ENCODE peak calls at places on chromosomes 7 and 10, in ten cellular contexts. X is GM12865; J is AG04450; O is WTC11; L is brain microvascular endothelial cell; H is HCT116; R is breast epithelium; E is esophagus squamous epithelium; A is CD4-positive, alpha-beta T cell; S is uterus. Y is an unnamed sample.

GRCh38 chr7:44384586-44385383 is 59.4 kb upstream of the CAMK2B start:
- DNase-seq in X (no peak), R (peak; percentile 13), E (no peak), L (no peak), J (no peak), A (no peak), O (no peak), S (no peak), H (no peak), Y (no peak)

GRCh38 chr7:2864999-2865670 is 21.0 kb upstream of the GNA12 start:
- DNase-seq in E (no peak), L (peak; percentile 60), J (peak; percentile 42), H (peak; percentile 48), R (peak; percentile 52), S (peak; percentile 74), X (peak; percentile 86), A (peak; percentile 65), O (peak; percentile 84), Y (peak; percentile 27)

GRCh38 chr7:74480861-74481417 is 27.2 kb downstream of the GTF2IRD1 start:
- DNase-seq in R (peak; percentile 70), H (no peak), S (peak; percentile 65), L (peak; percentile 52), A (no peak), O (no peak), J (peak; percentile 11), X (no peak), E (no peak), Y (peak; percentile 42)

GRCh38 chr7:5523052-5523711 is 99.5 kb upstream of the TNRC18 start:
- DNase-seq in L (no peak), H (no peak), S (no peak), X (peak; percentile 74), A (no peak), E (no peak), R (no peak), O (no peak), J (no peak), Y (no peak)

GRCh38 chr10:84257343-84258020 is 12.6 kb downstream of the RGR start:
- DNase-seq in R (no peak), J (no peak), A (no peak), E (no peak), H (no peak), S (no peak), L (no peak), X (no peak), O (no peak), Y (no peak)

GRCh38 chr10:1316806-1317131 is 260.6 kb downstream of the WDR37 start:
- DNase-seq in R (no peak), S (no peak), J (no peak), L (no peak), A (no peak), E (no peak), X (no peak), H (no peak), O (no peak), Y (no peak)

GRCh38 chr10:79266543-79267312 is 80.5 kb upstream of the PPIF start:
- DNase-seq in S (peak; percentile 67), J (peak; percentile 74), H (no peak), R (no peak), L (peak; percentile 94), A (no peak), O (no peak), X (peak; percentile 93), E (no peak), Y (peak; percentile 56)

GRCh38 chr10:132489053-132489703 is 48.4 kb upstream of the INPP5A start:
- DNase-seq in J (peak; percentile 29), X (no peak), S (peak; percentile 40), O (peak; percentile 4), H (no peak), R (no peak), A (no peak), E (no peak), L (peak; percentile 53), Y (no peak)

GRCh38 chr7:106282852-106283251 is 1.9 kb downstream of the NAMPT start:
- DNase-seq in J (no peak), X (no peak), A (no peak), L (no peak), H (no peak), O (no peak), S (no peak), E (no peak), R (no peak), Y (no peak)

GRCh38 chr10:119723161-119723560 is 2.7 kb upstream of the INPP5F start:
- DNase-seq in S (no peak), L (no peak), A (no peak), H (no peak), O (no peak), J (no peak), R (no peak), E (no peak), X (no peak), Y (no peak)

GRCh38 chr10:119723624-119724023 is 2.2 kb upstream of the INPP5F start:
- DNase-seq in S (no peak), H (no peak), L (no peak), R (no peak), A (no peak), J (no peak), E (no peak), X (no peak), O (no peak), Y (no peak)

GRCh38 chr10:119726291-119727261 is 726 bp downstream of the INPP5F start:
- DNase-seq in H (no peak), X (no peak), L (no peak), E (no peak), O (peak; percentile 77), J (no peak), S (peak; percentile 36), A (no peak), R (no peak), Y (no peak)

GRCh38 chr10:119724630-119725549 is 960 bp upstream of the INPP5F start:
- DNase-seq in L (no peak), E (no peak), J (no peak), O (no peak), A (no peak), X (peak; percentile 62), H (no peak), S (no peak), R (no peak), Y (no peak)

GRCh38 chr10:119725550-119726290 is at the start of gene INPP5F:
- DNase-seq in X (peak; percentile 98), A (peak; percentile 96), J (peak; percentile 92), O (peak; percentile 99), H (peak; percentile 97), E (peak; percentile 95), S (peak; percentile 99), R (peak; percentile 98), L (peak; percentile 98), Y (peak; percentile 96)
- TF ChIP-seq CTCF in X (peak; percentile 21), A (peak; percentile 17), J (peak; percentile 21), O (no peak), H (peak; percentile 15), E (peak; percentile 31), S (peak; percentile 45), R (no peak), L (peak; percentile 23), Y (peak; percentile 15)

GRCh38 chr7:32942783-32943653 is 14.2 kb upstream of the FKBP9 start:
- DNase-seq in A (peak; percentile 31), E (no peak), R (peak; percentile 48), S (peak; percentile 67), H (peak; percentile 50), O (peak; percentile 82), X (peak; percentile 71), L (peak; percentile 51), J (no peak), Y (peak; percentile 44)
- TF ChIP-seq CTCF in A (peak; percentile 69), E (peak; percentile 73), R (no peak), S (peak; percentile 85), H (peak; percentile 40), O (no peak), X (peak; percentile 67), L (peak; percentile 39), J (peak; percentile 47), Y (peak; percentile 49)

GRCh38 chr10:30184397-30185033 is 125.1 kb upstream of the JCAD start:
- DNase-seq in A (no peak), R (no peak), X (no peak), S (no peak), J (no peak), L (no peak), H (no peak), O (no peak), E (no peak), Y (no peak)

GRCh38 chr10:30187010-30187409 is 127.6 kb upstream of the JCAD start:
- DNase-seq in L (no peak), J (no peak), O (no peak), A (no peak), E (no peak), S (no peak), X (no peak), R (no peak), H (no peak), Y (no peak)

GRCh38 chr10:30188101-30188500 is 128.7 kb upstream of the JCAD start:
- DNase-seq in J (no peak), O (no peak), E (no peak), R (no peak), X (no peak), L (peak; percentile 10), H (no peak), S (peak; percentile 23), A (no peak), Y (no peak)

GRCh38 chr10:30185916-30186315 is 126.5 kb upstream of the JCAD start:
- DNase-seq in S (no peak), E (no peak), J (peak; percentile 51), O (no peak), L (peak; percentile 75), H (no peak), X (no peak), A (no peak), R (no peak), Y (peak; percentile 72)

DNA sequence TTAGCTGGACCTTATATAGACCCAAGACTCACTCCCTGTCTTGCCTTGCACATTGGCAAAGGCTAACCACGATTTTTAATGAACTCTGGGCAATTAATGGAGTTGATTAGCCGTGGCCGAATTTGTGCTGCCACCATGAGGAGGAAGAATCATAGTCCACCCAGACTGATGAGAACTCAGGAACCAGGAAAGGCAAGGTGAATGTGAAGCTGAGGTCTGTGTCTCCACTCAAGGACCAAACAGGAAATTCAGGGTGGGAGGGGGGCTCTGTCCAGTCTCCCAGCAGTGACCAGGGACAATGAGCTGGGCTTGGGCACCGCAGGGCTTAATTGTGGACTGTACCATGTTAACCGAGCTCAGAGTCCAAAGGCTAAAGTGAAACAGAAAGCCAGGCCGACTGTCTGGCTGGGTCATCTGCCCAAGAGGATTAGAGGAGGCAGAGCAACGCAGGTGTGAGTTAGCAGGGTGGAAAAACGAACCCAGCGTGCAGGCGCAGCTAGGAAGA is 127.0 kb upstream of the JCAD start:
- DNase-seq in H (no peak), R (no peak), E (no peak), L (peak; percentile 25), J (no peak), O (no peak), A (no peak), X (peak; percentile 47), S (peak; percentile 26), Y (no peak)
- TF ChIP-seq CTCF in H (peak; percentile 27), R (no peak), E (peak; percentile 4), L (peak; percentile 45), J (peak; percentile 34), O (no peak), A (no peak), X (no peak), S (peak; percentile 5), Y (peak; percentile 32)

DNA sequence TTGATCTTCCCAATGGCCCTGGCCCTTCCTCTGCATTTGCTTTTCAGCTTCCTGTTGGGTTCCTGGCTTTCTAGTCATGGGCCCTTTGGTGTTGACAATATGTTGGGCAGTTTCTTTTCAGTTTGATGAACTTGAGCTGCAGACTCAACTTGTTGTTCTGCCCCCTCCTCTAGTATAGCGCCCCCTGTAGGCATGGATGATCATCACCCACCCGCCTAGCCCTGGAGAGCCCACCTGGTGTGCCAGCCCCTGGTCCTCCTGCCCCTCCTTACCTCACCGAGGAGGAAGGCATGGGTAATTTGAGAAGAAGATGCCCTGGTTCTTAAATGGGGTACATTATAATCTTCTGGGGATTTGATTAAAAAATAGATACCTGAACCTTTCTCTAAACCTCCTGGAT is 271.2 kb downstream of the SNX10 start:
- DNase-seq in X (no peak), O (peak; percentile 30), J (no peak), L (no peak), E (no peak), S (no peak), H (no peak), A (no peak), R (no peak), Y (no peak)
- TF ChIP-seq CTCF in X (no peak), O (peak; percentile 18), J (no peak), L (no peak), E (no peak), S (no peak), H (peak; percentile 41), A (no peak), R (no peak), Y (no peak)

Y was measured in AG09319.